ENCODE peak calls at places on chromosomes 5 and 9, in five cellular contexts. I is iPS DF 19.7, W is heart right ventricle, J is caudate nucleus, S is T-helper 1 cell. Z is an unnamed sample.

GRCh38 chr5:38538161-38538560 is 18.3 kb downstream of the LIFR start:
- DNase-seq in I (no peak), W (no peak), J (no peak), S (no peak), Z (no peak)

GRCh38 chr5:37771203-37771611 is 68.6 kb downstream of the GDNF start:
- DNase-seq in I (no peak), W (no peak), J (no peak), S (no peak), Z (no peak)

GRCh38 chr9:36037580-36038169 is 962 bp downstream of the RECK start:
- DNase-seq in I (no peak), W (no peak), J (no peak), S (peak), Z (peak)

GRCh38 chr5:84436866-84437265 is 52.2 kb upstream of the EDIL3 start:
- DNase-seq in I (no peak), W (no peak), J (no peak), S (no peak), Z (no peak)

GRCh38 chr5:91727452-91727851 is 344.3 kb upstream of the ARRDC3 start:
- DNase-seq in I (peak), W (no peak), J (no peak), S (no peak), Z (no peak)

GRCh38 chr9:13552606-13553215 is 273.2 kb upstream of the MPDZ start:
- DNase-seq in I (no peak), W (no peak), J (no peak), S (no peak), Z (no peak)

GRCh38 chr9:130186839-130187522 is 14.8 kb downstream of the NCS1 start:
- DNase-seq in I (peak), W (no peak), J (no peak), S (no peak), Z (no peak)

GRCh38 chr5:103744159-103744558 is 181.6 kb upstream of the NUDT12 start:
- DNase-seq in I (no peak), W (no peak), J (no peak), S (no peak), Z (no peak)

GRCh38 chr9:94772654-94773303 is 46.3 kb downstream of the AOPEP start:
- DNase-seq in I (no peak), W (no peak), J (no peak), S (no peak), Z (no peak)

GRCh38 chr5:110769282-110769681 is 30.5 kb downstream of the SLC25A46 start:
- DNase-seq in I (no peak), W (no peak), J (no peak), S (no peak), Z (no peak)

GRCh38 chr5:154779105-154779504 is 23.9 kb downstream of the LARP1 start:
- DNase-seq in I (no peak), W (no peak), J (no peak), S (no peak), Z (no peak)